ENCODE peak calls at places on chromosome 5, in six cellular contexts. Z is uterus, J is transverse colon, B is T-cell, C is GM10248, D is T47D. T is an unnamed sample.

GRCh38 chr5:143977891-143978448 is 166.0 kb downstream of the HMHB1 start:
- DNase-seq in Z (no peak), J (no peak), B (no peak), C (no peak), D (peak), T (no peak)

GRCh38 chr5:176845392-176845713 is 35.0 kb downstream of the UNC5A start:
- DNase-seq in Z (no peak), J (no peak), B (no peak), C (no peak), D (no peak), T (no peak)

GRCh38 chr5:151449288-151449687 is 1.9 kb downstream of the SLC36A1 start:
- DNase-seq in Z (no peak), J (no peak), B (no peak), C (no peak), D (no peak), T (no peak)

GRCh38 chr5:2169417-2169787 is 286.7 kb upstream of the IRX4 start:
- DNase-seq in Z (no peak), J (no peak), B (no peak), C (no peak), D (no peak), T (no peak)

GRCh38 chr5:170265527-170265926 is 32.0 kb downstream of the LCP2 start:
- DNase-seq in Z (peak), J (no peak), B (no peak), C (no peak), D (no peak), T (no peak)

GRCh38 chr5:169880012-169880673 is 100.2 kb downstream of the INSYN2B start:
- DNase-seq in Z (no peak), J (no peak), B (no peak), C (no peak), D (no peak), T (no peak)

GRCh38 chr5:154194348-154195329 is 4.1 kb downstream of the GALNT10 start:
- DNase-seq in Z (no peak), J (no peak), B (no peak), C (no peak), D (peak), T (no peak)

GRCh38 chr5:120306331-120306730 is 157.8 kb upstream of the PRR16 start:
- DNase-seq in Z (no peak), J (no peak), B (no peak), C (no peak), D (no peak), T (no peak)

GRCh38 chr5:109688647-109688998 is 1.1 kb upstream of the MAN2A1 start:
- DNase-seq in Z (no peak), J (peak), B (no peak), C (peak), D (no peak), T (no peak)

GRCh38 chr5:16616536-16617271 is at the start of gene RETREG1:
- DNase-seq in Z (peak), J (peak), B (peak), C (peak), D (peak), T (peak)

GRCh38 chr5:14039576-14039975 is 95.1 kb upstream of the DNAH5 start:
- DNase-seq in Z (no peak), J (no peak), B (no peak), C (no peak), D (peak), T (no peak)

GRCh38 chr5:43039468-43040286 is 442 bp downstream of the ANXA2R start:
- DNase-seq in Z (peak), J (peak), B (peak), C (no peak), D (no peak), T (peak)

GRCh38 chr5:31357038-31357437 is 163.6 kb downstream of the CDH6 start:
- DNase-seq in Z (no peak), J (no peak), B (no peak), C (no peak), D (no peak), T (no peak)

GRCh38 chr5:181243521-181244307 is at the start of gene RACK1:
- DNase-seq in Z (peak), J (peak), B (peak), C (peak), D (peak), T (peak)

GRCh38 chr5:7271728-7272127 is 124.2 kb upstream of the ADCY2 start:
- DNase-seq in Z (no peak), J (peak), B (no peak), C (no peak), D (no peak), T (no peak)

GRCh38 chr5:33068786-33069185 is 357.7 kb downstream of the NPR3 start:
- DNase-seq in Z (no peak), J (no peak), B (no peak), C (no peak), D (no peak), T (no peak)

GRCh38 chr5:138662599-138662998 is 87.4 kb upstream of the HSPA9 start:
- DNase-seq in Z (no peak), J (no peak), B (peak), C (no peak), D (peak), T (no peak)

GRCh38 chr5:134511796-134512660 is 13.4 kb upstream of the JADE2 start:
- DNase-seq in Z (peak), J (peak), B (no peak), C (no peak), D (peak), T (peak)

GRCh38 chr5:150302301-150303069 is at the start of gene ARSI:
- DNase-seq in Z (peak), J (peak), B (no peak), C (no peak), D (no peak), T (peak)

GRCh38 chr5:62606878-62607277 is 28.3 kb downstream of the LRRC70 start:
- DNase-seq in Z (no peak), J (no peak), B (no peak), C (no peak), D (no peak), T (no peak)

GRCh38 chr5:98349251-98349989 is 424.0 kb upstream of the RGMB start:
- DNase-seq in Z (no peak), J (no peak), B (no peak), C (no peak), D (peak), T (no peak)

GRCh38 chr5:164048527-164048926 is 543.1 kb downstream of the MAT2B start:
- DNase-seq in Z (no peak), J (no peak), B (no peak), C (no peak), D (peak), T (no peak)

GRCh38 chr5:133117166-133117929 is 65.5 kb downstream of the HSPA4 start:
- DNase-seq in Z (no peak), J (no peak), B (no peak), C (no peak), D (no peak), T (no peak)

GRCh38 chr5:150155258-150156032 is at the start of gene PDGFRB:
- DNase-seq in Z (peak), J (peak), B (peak), C (peak), D (no peak), T (peak)

T was measured in nephron progenitor cell.